ENCODE peak calls at places on chromosomes 6 and 20, in four cellular contexts. W is B cell, U is tibial artery, G is stomach. S is an unnamed sample.

GRCh38 chr6:157034433-157035230 is 257.5 kb downstream of the ARID1B start:
- DNase-seq in W (peak), G (no peak), U (no peak), S (no peak)

GRCh38 chr6:20212392-20213111 is at the start of gene MBOAT1:
- DNase-seq in G (peak), U (peak), W (peak), S (peak)

GRCh38 chr6:4316867-4317400 is 181.6 kb upstream of the ECI2 start:
- DNase-seq in W (peak), G (peak), U (peak), S (no peak)

GRCh38 chr20:48739395-48740268 is 88.2 kb downstream of the PREX1 start:
- DNase-seq in G (no peak), W (no peak), U (no peak), S (no peak)

GRCh38 chr6:139981810-139982550 is 607.5 kb upstream of the CITED2 start:
- DNase-seq in W (no peak), U (no peak), G (no peak), S (no peak)

GRCh38 chr20:23397961-23398360 is 23.3 kb downstream of the NAPB start:
- DNase-seq in U (no peak), G (no peak), W (no peak), S (no peak)

GRCh38 chr20:41411458-41411857 is 44.8 kb upstream of the EMILIN3 start:
- DNase-seq in G (no peak), W (no peak), U (no peak), S (no peak)

GRCh38 chr6:4210619-4211419 is 75.4 kb upstream of the ECI2 start:
- DNase-seq in G (peak), U (peak), W (peak), S (no peak)

GRCh38 chr6:47512872-47513271 is 35.3 kb downstream of the CD2AP start:
- DNase-seq in U (no peak), W (no peak), G (no peak), S (no peak)

GRCh38 chr20:51565741-51566140 is 23.2 kb upstream of the NFATC2 start:
- DNase-seq in G (no peak), U (peak), W (no peak), S (no peak)

GRCh38 chr6:19472168-19472567 is 365.0 kb upstream of the ID4 start:
- DNase-seq in G (no peak), U (no peak), W (no peak), S (no peak)

GRCh38 chr6:96520039-96520850 is 1.4 kb upstream of the UFL1 start:
- DNase-seq in U (no peak), G (peak), W (no peak), S (no peak)

DNA sequence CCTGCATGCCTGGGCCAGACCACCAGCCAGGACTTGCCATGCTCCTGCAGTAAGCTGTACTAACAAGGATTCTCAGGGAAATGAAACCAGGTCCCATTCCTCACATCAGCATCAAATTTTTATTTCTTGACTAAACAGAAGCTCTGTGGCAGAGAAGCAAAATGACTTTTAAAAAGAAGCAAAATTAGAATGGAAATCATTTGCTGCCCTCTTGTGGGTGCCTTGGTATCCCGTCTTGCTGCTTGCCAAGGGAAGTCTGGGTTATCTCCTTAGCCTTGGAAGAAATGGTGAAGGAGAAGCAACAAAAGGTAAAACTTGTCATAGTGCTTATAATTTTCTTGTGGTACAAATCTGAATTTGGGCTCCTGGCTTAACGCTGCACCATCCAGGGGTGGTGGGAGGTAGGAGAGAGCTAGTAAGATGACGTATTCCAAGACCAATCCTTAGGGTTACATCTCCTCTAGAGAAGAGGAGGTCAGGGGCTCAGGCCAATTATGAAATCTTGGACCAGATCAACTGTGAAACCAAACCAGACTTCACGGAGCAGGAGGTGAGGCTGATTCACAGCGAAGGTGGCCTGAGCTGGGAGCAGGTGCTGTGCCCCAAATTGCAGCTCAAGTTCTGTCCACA is 107.5 kb downstream of the FAXC start:
- DNase-seq in W (no peak), G (peak), U (no peak), S (no peak)
- TF ChIP-seq CTCF in W (no peak), G (peak), U (no peak), S (no peak)

GRCh38 chr20:19888269-19888669 is 128.9 kb upstream of the NAA20 start:
- DNase-seq in G (no peak), U (peak), W (no peak), S (no peak)

GRCh38 chr20:19885981-19886665 is 128.1 kb downstream of the RIN2 start:
- DNase-seq in W (no peak), U (peak), G (peak), S (no peak)

GRCh38 chr20:19887566-19888268 is 129.4 kb upstream of the NAA20 start:
- DNase-seq in U (no peak), W (no peak), G (no peak), S (no peak)

GRCh38 chr20:19885576-19885956 is 127.5 kb downstream of the RIN2 start:
- DNase-seq in W (no peak), U (no peak), G (no peak), S (no peak)

DNA sequence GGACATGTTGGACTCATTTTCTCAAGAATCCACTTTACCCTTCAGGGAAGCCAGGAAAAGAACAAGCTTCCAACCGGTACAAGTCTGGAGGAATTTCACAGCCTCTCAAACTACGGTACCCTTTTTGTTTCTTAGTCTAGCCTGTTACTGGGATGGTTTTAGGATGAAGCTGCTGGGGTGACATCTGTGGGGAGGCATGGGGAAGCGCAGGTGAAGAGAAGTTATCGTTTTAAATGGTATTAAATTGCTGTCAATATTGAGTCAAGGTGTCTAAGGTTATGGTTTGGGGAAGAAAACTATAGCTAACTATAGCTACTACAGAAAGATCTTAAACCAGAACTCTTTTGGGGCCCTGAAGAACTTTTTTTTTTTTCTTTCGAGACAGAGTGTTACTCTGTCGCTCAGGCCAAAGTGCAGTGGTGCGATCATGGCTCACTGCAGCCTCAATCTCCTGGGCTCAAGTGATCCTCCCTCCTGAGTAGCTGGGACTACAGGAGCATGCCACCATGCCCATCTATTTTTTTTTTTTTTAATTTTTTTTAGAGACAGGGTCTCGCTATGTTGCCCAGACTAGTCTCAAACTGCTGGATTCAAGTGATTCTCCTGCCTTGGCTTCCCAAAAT is 128.7 kb downstream of the RIN2 start:
- DNase-seq in G (no peak), W (no peak), U (no peak), S (no peak)
- TF ChIP-seq CTCF in G (no peak), W (no peak), U (no peak), S (no peak)

GRCh38 chr6:131924881-131925474 is 26.2 kb downstream of the CCN2 start:
- DNase-seq in G (no peak), U (no peak), W (peak), S (no peak)

GRCh38 chr6:131931063-131931745 is 20.0 kb downstream of the CCN2 start:
- DNase-seq in W (no peak), U (no peak), G (no peak), S (no peak)

GRCh38 chr6:131923356-131923755 is 27.8 kb downstream of the CCN2 start:
- DNase-seq in W (peak), G (peak), U (no peak), S (no peak)

DNA sequence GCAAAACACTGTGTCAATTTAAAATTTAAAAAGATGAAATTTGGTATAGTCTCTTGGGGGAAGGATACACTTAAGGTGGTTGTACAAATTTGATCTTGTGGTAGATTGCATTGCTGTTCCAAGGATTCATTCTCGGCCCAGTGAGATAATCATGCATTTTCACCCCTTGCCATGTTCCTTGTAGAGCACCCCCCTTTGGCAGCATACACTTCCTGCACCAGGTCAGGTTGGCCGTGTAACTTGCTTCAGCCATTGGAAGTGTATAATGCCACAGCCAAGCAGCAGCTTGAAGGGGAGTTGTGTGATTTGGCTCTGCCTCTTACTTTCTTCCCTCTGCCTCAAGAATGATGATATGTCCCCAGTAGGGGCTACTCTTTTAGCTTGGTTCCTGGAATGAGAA is 21.9 kb downstream of the CCN2 start:
- DNase-seq in U (no peak), W (no peak), G (no peak), S (no peak)
- TF ChIP-seq CTCF in U (no peak), W (no peak), G (no peak), S (no peak)

GRCh38 chr20:9467995-9468394 is 46.4 kb upstream of the LAMP5 start:
- DNase-seq in U (no peak), W (no peak), G (no peak), S (no peak)
- TF ChIP-seq CTCF in U (peak), W (peak), G (peak), S (no peak)

DNA sequence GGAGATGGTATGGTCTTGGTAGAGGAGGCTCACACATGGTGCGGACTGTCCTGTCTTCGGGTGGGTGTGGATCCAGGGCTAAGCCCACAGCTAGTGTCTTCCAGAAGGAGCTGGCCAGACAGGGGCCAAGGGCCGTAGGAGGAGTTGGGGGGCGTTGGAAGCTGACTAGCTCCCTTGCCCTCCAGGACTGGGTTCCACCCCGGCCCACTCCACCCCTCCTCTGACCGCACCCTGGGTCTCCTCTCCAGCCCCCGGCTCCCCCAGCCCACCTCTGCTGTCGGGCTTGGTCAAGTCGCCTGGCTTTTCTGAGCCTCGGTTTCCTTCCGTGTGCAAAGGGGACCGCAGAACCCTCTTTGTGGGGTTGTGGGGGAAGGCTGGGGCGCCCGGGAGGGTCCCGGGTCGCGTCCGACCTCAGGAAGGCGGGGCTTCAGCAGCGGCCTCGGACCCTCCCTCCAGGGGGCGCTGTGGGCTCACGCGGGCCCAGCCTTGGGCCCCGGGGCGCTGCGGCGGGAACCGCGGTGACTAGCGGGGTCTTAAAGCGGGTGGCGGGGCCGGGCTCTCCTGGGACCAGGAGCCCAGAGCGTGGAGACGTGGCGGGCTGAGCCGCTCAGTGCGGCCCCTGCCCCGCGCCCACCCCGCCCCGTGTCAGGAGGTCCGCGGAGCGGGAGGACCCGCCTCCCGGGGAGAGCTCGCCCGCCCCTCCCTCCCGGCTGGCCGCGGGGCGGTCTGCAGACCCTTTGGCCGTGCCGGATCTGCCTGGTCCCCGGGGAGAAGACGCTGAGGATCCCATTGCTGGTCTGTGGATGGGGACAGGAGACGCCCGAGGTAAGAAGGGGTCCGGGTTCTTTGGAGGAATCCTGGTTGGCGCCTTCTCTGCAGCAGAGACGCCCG is 5.4 kb downstream of the NPBWR2 start:
- DNase-seq in G (peak), U (no peak), W (peak), S (no peak)
- TF ChIP-seq CTCF in G (no peak), U (peak), W (peak), S (no peak)

GRCh38 chr6:165245287-165245686 is 64.1 kb downstream of the C6orf118 start:
- DNase-seq in U (no peak), G (no peak), W (no peak), S (no peak)
- TF ChIP-seq CTCF in U (no peak), G (no peak), W (no peak), S (no peak)

GRCh38 chr20:57351042-57351783 is at the start of gene RAE1:
- DNase-seq in G (peak), U (peak), W (peak), S (peak)

GRCh38 chr20:57342829-57343228 is 8.2 kb upstream of the RAE1 start:
- DNase-seq in G (no peak), U (no peak), W (no peak), S (no peak)

GRCh38 chr20:57350086-57350710 is 857 bp upstream of the RAE1 start:
- DNase-seq in U (no peak), W (peak), G (no peak), S (no peak)

GRCh38 chr20:57347393-57347792 is 3.7 kb upstream of the RAE1 start:
- DNase-seq in U (no peak), W (no peak), G (no peak), S (no peak)

GRCh38 chr20:57346477-57346876 is 4.6 kb upstream of the RAE1 start:
- DNase-seq in U (peak), W (peak), G (peak), S (no peak)
- TF ChIP-seq CTCF in U (peak), W (peak), G (peak), S (peak)

GRCh38 chr20:35473684-35474083 is 18.3 kb downstream of the CEP250 start:
- DNase-seq in U (no peak), W (no peak), G (no peak), S (no peak)

GRCh38 chr20:35479798-35480197 is 24.4 kb downstream of the CEP250 start:
- DNase-seq in G (no peak), W (no peak), U (no peak), S (no peak)

GRCh38 chr20:35476288-35476687 is 20.9 kb downstream of the CEP250 start:
- DNase-seq in U (no peak), W (no peak), G (no peak), S (no peak)

GRCh38 chr20:35474504-35474903 is 19.1 kb downstream of the CEP250 start:
- DNase-seq in G (no peak), U (no peak), W (no peak), S (no peak)

DNA sequence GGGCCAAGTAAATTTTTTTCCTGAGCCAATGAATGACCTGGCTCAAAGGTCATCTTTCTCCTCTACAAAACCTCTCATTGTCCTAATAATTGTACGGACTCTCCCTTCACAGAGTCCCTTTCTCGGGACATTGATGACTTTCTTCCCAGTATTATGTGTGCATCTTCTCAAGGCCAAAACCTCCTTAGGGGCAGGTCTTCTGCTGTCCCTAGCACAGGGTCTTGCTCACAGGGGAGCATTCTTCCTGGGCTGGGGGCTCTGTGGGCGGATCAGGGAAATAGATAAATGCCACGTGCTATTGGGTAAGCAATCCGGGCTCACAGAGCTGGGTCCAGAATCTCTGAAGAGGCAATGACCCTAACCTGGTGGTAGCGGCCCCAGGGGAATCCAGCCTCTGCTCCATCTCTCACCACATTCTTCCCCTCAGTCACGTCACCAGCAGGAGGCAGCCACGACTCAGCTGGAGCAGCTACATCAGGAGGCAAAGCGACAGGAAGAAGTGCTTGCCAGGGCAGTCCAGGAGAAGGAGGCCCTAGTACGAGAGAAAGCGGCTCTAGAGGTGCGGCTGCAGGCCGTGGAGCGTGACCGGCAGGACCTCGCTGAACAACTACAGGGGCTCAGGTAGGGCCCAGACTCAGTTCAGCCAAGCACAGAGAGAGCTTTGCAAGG is 23.5 kb downstream of the CEP250 start:
- DNase-seq in U (no peak), G (no peak), W (peak), S (no peak)
- TF ChIP-seq CTCF in U (no peak), G (no peak), W (peak), S (no peak)

GRCh38 chr20:39066464-39066863 is 104.3 kb downstream of the DHX35 start:
- DNase-seq in W (no peak), G (no peak), U (no peak), S (no peak)
- TF ChIP-seq CTCF in W (no peak), G (no peak), U (no peak), S (no peak)

S was measured in coronary artery.